ENCODE peak calls at places on chromosome 19, in nine cellular contexts. G is breast epithelium; W is heart right ventricle; K is osteoblast; U is neuronal stem cell; Q is CD8-positive, alpha-beta memory T cell; A is BJ; B is SK-N-SH; C is H9. J is an unnamed sample.

GRCh38 chr19:12400618-12401502 is at the start of gene ZNF799:
- DNase-seq in G (peak; percentile 99), U (peak; percentile 88), W (peak; percentile 97), A (peak; percentile 81), C (peak; percentile 95), K (peak; percentile 95), B (peak; percentile 85), Q (peak; percentile 86), J (peak; percentile 98)

GRCh38 chr19:344625-345319 is at the start of gene MIER2:
- DNase-seq in W (peak; percentile 90), C (peak; percentile 90), A (no peak), Q (peak; percentile 90), B (peak; percentile 99), U (peak; percentile 84), G (peak; percentile 78), K (peak; percentile 100), J (peak; percentile 91)

GRCh38 chr19:58044391-58044790 is 10.6 kb downstream of the ZSCAN1 start:
- DNase-seq in U (no peak), W (no peak), G (no peak), B (no peak), A (no peak), Q (no peak), C (no peak), K (no peak), J (no peak)

GRCh38 chr19:1270168-1270853 is 1.2 kb downstream of the CIRBP start:
- DNase-seq in U (no peak), W (no peak), Q (no peak), C (no peak), K (no peak), B (no peak), A (no peak), G (no peak), J (no peak)

GRCh38 chr19:45587873-45588272 is 3.3 kb upstream of the OPA3 start:
- DNase-seq in B (no peak), C (no peak), K (no peak), G (no peak), U (no peak), A (no peak), W (no peak), Q (no peak), J (no peak)

GRCh38 chr19:43439183-43440063 is 24.7 kb downstream of the TEX101 start:
- DNase-seq in A (peak; percentile 36), C (no peak), K (no peak), W (no peak), G (no peak), Q (peak; percentile 75), U (no peak), B (no peak), J (no peak)

GRCh38 chr19:56966225-56966696 is 125.7 kb upstream of the PEG3 start:
- DNase-seq in Q (no peak), U (no peak), G (no peak), B (peak; percentile 29), K (no peak), W (no peak), A (no peak), C (no peak), J (no peak)

GRCh38 chr19:33702606-33703437 is 81.1 kb downstream of the CHST8 start:
- DNase-seq in G (no peak), C (no peak), U (no peak), A (no peak), Q (peak; percentile 19), K (peak; percentile 49), W (no peak), B (peak; percentile 10), J (peak; percentile 14)

GRCh38 chr19:52542984-52543664 is 15.7 kb downstream of the ZNF808 start:
- DNase-seq in Q (peak; percentile 68), G (no peak), A (no peak), C (no peak), U (no peak), W (no peak), B (no peak), K (no peak), J (no peak)

GRCh38 chr19:8331263-8331840 is 10.1 kb downstream of the RPS28 start:
- DNase-seq in G (no peak), B (no peak), U (no peak), C (no peak), A (no peak), K (peak; percentile 79), Q (no peak), W (no peak), J (no peak)

GRCh38 chr19:7483720-7484201 is 5.1 kb downstream of the PEX11G start:
- DNase-seq in A (no peak), Q (no peak), C (no peak), B (peak; percentile 76), W (no peak), K (peak; percentile 55), G (no peak), U (no peak), J (no peak)

GRCh38 chr19:56176881-56177280 is 1.1 kb downstream of the GALP start:
- DNase-seq in B (no peak), K (no peak), W (no peak), Q (no peak), C (no peak), U (no peak), A (no peak), G (no peak), J (no peak)

GRCh38 chr19:32397736-32398135 is 7.8 kb upstream of the DPY19L3 start:
- DNase-seq in W (no peak), Q (no peak), A (no peak), B (no peak), C (no peak), K (peak; percentile 69), G (no peak), U (no peak), J (no peak)

GRCh38 chr19:17073869-17074627 is 1.2 kb downstream of the HAUS8 start:
- DNase-seq in K (peak; percentile 68), C (peak; percentile 54), U (no peak), A (no peak), B (no peak), W (no peak), Q (peak; percentile 52), G (no peak), J (peak; percentile 67)

DNA sequence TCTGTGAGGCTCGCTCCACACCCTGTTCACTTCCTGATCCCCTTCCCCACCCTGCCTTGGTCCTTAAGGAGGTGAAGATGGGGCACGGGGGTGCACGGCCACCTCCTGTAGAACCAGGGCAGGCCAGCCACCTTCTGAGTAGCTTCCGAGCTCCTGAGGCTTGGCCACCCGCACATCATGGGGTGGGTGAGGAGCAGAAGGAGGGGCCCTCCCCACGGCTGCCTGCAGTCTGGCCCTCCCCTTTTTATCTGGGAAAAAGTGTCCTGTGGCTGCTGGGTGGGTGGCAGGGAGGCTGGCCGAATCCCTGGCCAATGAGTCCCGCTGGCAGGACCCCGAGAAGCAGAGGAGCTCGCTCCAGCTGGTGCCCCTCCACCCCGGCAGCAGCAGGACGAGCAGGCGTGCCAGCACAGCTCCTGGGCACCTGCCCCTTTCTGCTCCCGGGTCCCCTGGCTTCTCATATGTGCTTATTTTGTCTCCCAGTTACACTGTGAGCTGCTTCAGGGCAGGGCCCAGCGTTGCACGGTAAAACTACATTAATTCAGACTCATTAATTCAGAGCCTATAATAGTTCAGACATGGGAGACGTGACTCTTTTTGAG is 135.0 kb downstream of the KDM4B start:
- DNase-seq in C (no peak), Q (no peak), B (no peak), W (no peak), K (no peak), U (no peak), G (no peak), A (no peak), J (no peak)
- H3K27me3 ChIP-seq in C (no peaks in the 10 kb centered on the region), Q (no peaks in the 10 kb centered on the region), B (no peaks in the 10 kb centered on the region), W (no peaks in the 10 kb centered on the region), K (no peaks in the 10 kb centered on the region), U (no peaks in the 10 kb centered on the region), G (no peaks in the 10 kb centered on the region), A (no peaks in the 10 kb centered on the region), J (no peaks in the 10 kb centered on the region)

GRCh38 chr19:3272952-3273351 is 48.5 kb downstream of the CELF5 start:
- DNase-seq in C (no peak), U (no peak), Q (no peak), A (no peak), K (peak; percentile 63), B (no peak), G (no peak), W (no peak), J (no peak)
- H3K27me3 ChIP-seq in C (no peaks in the 10 kb centered on the region), U (peaks cover 9% of the 10 kb centered on the region), Q (peaks cover 17% of the 10 kb centered on the region), A (peaks cover 24% of the 10 kb centered on the region), K (peaks cover 42% of the 10 kb centered on the region), B (peaks cover 5% of the 10 kb centered on the region), G (peaks cover 5% of the 10 kb centered on the region), W (peaks cover 13% of the 10 kb centered on the region), J (peaks cover 22% of the 10 kb centered on the region)

DNA sequence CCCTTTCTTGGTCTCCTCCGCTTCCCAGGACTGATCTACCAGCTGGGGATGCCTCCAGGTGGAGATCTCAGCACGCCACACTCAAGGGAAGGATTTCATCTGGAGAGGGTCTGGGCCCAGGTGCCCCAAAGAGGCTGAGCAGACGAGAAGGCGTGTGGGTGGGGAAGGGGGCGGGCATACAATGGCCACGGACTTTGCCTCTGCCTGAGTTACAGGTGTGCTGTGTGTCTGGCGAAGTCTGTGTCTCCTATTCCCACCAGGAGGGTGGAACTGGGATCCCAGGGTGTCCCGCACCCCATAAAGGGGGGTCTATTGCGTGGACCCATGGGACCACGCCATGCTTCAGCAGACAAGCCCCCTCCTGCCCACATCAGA is 3.6 kb downstream of the TLE2 start:
- DNase-seq in K (peak; percentile 54), A (no peak), B (no peak), G (no peak), Q (no peak), W (no peak), U (no peak), C (no peak), J (no peak)
- H3K27me3 ChIP-seq in K (peaks cover 23% of the 10 kb centered on the region), A (peaks cover 31% of the 10 kb centered on the region), B (peaks cover 84% of the 10 kb centered on the region), G (no peaks in the 10 kb centered on the region), Q (no peaks in the 10 kb centered on the region), W (no peaks in the 10 kb centered on the region), U (peaks cover 59% of the 10 kb centered on the region), C (peaks cover 2% of the 10 kb centered on the region), J (no peaks in the 10 kb centered on the region)

GRCh38 chr19:54803410-54803809 is at the start of gene KIR2DL4:
- DNase-seq in K (no peak), U (no peak), B (no peak), Q (no peak), C (no peak), W (no peak), G (no peak), A (no peak), J (no peak)

GRCh38 chr19:54804571-54804970 is 1.2 kb downstream of the KIR2DL4 start:
- DNase-seq in C (no peak), U (no peak), G (no peak), Q (no peak), K (no peak), W (no peak), B (no peak), A (no peak), J (no peak)

GRCh38 chr19:54805665-54806515 is 2.5 kb downstream of the KIR2DL4 start:
- DNase-seq in U (no peak), G (no peak), C (no peak), B (no peak), A (no peak), K (no peak), Q (no peak), W (no peak), J (no peak)

GRCh38 chr19:54804101-54804500 is 691 bp downstream of the KIR2DL4 start:
- DNase-seq in B (no peak), W (no peak), G (no peak), C (no peak), U (no peak), K (no peak), A (no peak), Q (no peak), J (no peak)

DNA sequence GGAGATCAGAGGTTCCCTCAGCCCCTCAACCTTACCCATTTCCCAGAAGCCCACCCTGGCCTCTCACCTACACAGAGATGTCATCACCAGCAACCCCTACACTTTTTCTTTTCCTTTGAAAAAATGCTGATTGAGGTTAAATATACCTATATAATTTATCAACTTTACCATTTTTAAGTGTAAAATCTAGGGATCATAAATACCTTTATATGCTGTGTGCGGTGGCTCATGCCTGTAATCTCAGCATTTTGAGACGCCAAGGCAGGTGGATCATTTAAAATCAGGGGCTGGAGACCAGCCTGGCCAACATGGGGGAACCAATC is 3.1 kb downstream of the KIR2DL4 start:
- DNase-seq in G (no peak), A (no peak), Q (no peak), C (no peak), K (no peak), B (no peak), W (no peak), U (no peak), J (no peak)
- H3K27me3 ChIP-seq in G (no peaks in the 10 kb centered on the region), A (no peaks in the 10 kb centered on the region), Q (no peaks in the 10 kb centered on the region), C (no peaks in the 10 kb centered on the region), K (no peaks in the 10 kb centered on the region), B (no peaks in the 10 kb centered on the region), W (no peaks in the 10 kb centered on the region), U (peaks cover 2% of the 10 kb centered on the region), J (peaks cover 62% of the 10 kb centered on the region)